ENCODE peak calls at places on chromosomes 5 and 9, in nine cellular contexts. R is neural progenitor cell, P is left ventricle myocardium inferior, H is AG09309, K is GM23248, X is Peyer's patch, W is AG04450, C is fibroblast of pulmonary artery, E is breast epithelium. U is an unnamed sample.

GRCh38 chr5:88049156-88049555 is 219.5 kb downstream of the TMEM161B start:
- DNase-seq in R (no peak), P (no peak), H (no peak), K (no peak), X (no peak), W (no peak), C (no peak), E (no peak), U (no peak)

GRCh38 chr5:179293276-179293675 is 52.0 kb downstream of the ADAMTS2 start:
- DNase-seq in R (peak), P (no peak), H (no peak), K (peak), X (peak), W (no peak), C (no peak), E (no peak), U (no peak)

GRCh38 chr9:69976165-69976564 is 67.5 kb upstream of the MAMDC2 start:
- DNase-seq in R (no peak), P (no peak), H (peak), K (peak), X (no peak), W (peak), C (peak), E (no peak), U (peak)

GRCh38 chr9:100670719-100671118 is 92.8 kb downstream of the CAVIN4 start:
- DNase-seq in R (no peak), P (no peak), H (no peak), K (no peak), X (no peak), W (no peak), C (no peak), E (no peak), U (peak)

GRCh38 chr9:99377790-99378775 is 156.0 kb downstream of the SEC61B start:
- DNase-seq in R (peak), P (no peak), H (no peak), K (peak), X (no peak), W (no peak), C (no peak), E (no peak), U (peak)

GRCh38 chr9:133978226-133979123 is 13.6 kb downstream of the VAV2 start:
- DNase-seq in R (no peak), P (peak), H (no peak), K (no peak), X (peak), W (no peak), C (no peak), E (no peak), U (no peak)

GRCh38 chr9:129889936-129890717 is 54.9 kb downstream of the USP20 start:
- DNase-seq in R (peak), P (no peak), H (no peak), K (no peak), X (peak), W (no peak), C (no peak), E (no peak), U (no peak)

GRCh38 chr5:52825826-52826225 is 38.1 kb downstream of the ITGA1 start:
- DNase-seq in R (no peak), P (no peak), H (no peak), K (no peak), X (no peak), W (no peak), C (no peak), E (no peak), U (no peak)

GRCh38 chr5:163880307-163880706 is 374.9 kb downstream of the MAT2B start:
- DNase-seq in R (no peak), P (no peak), H (peak), K (no peak), X (no peak), W (no peak), C (peak), E (no peak), U (peak)

GRCh38 chr9:20614602-20615216 is 7.6 kb downstream of the MLLT3 start:
- DNase-seq in R (no peak), P (no peak), H (no peak), K (no peak), X (no peak), W (no peak), C (no peak), E (no peak), U (no peak)

GRCh38 chr9:79360387-79361347 is 211.1 kb upstream of the TLE4 start:
- DNase-seq in R (no peak), P (no peak), H (no peak), K (peak), X (no peak), W (no peak), C (peak), E (no peak), U (peak)

GRCh38 chr5:16179511-16179935 is at the start of gene MARCHF11:
- DNase-seq in R (peak), P (no peak), H (no peak), K (peak), X (no peak), W (no peak), C (no peak), E (no peak), U (no peak)

GRCh38 chr9:42388146-42388690 is 204.8 kb downstream of the SPATA31A6 start:
- DNase-seq in R (peak), P (no peak), H (no peak), K (no peak), X (no peak), W (no peak), C (no peak), E (no peak), U (no peak)

GRCh38 chr5:102296229-102296817 is at the start of gene SLCO4C1:
- DNase-seq in R (peak), P (peak), H (no peak), K (peak), X (peak), W (no peak), C (peak), E (peak), U (peak)

GRCh38 chr9:130607640-130608420 is 28.5 kb downstream of the FUBP3 start:
- DNase-seq in R (no peak), P (no peak), H (peak), K (peak), X (no peak), W (no peak), C (peak), E (no peak), U (no peak)

GRCh38 chr5:178123987-178124925 is 6.6 kb upstream of the RMND5B start:
- DNase-seq in R (no peak), P (no peak), H (no peak), K (no peak), X (no peak), W (no peak), C (no peak), E (peak), U (no peak)

GRCh38 chr5:122073023-122073422 is 5.0 kb downstream of the LOX start:
- DNase-seq in R (no peak), P (no peak), H (no peak), K (peak), X (no peak), W (no peak), C (no peak), E (no peak), U (no peak)

GRCh38 chr5:173689171-173689676 is 72.8 kb upstream of the BOD1 start:
- DNase-seq in R (peak), P (no peak), H (no peak), K (no peak), X (no peak), W (no peak), C (peak), E (no peak), U (no peak)

GRCh38 chr5:126811515-126812198 is 34.7 kb downstream of the LMNB1 start:
- DNase-seq in R (no peak), P (no peak), H (peak), K (peak), X (no peak), W (no peak), C (peak), E (no peak), U (peak)

GRCh38 chr5:140261403-140262171 is 41.3 kb downstream of the PFDN1 start:
- DNase-seq in R (no peak), P (peak), H (peak), K (peak), X (peak), W (peak), C (peak), E (peak), U (peak)

GRCh38 chr9:76987594-76988200 is 31.8 kb upstream of the FOXB2 start:
- DNase-seq in R (peak), P (no peak), H (no peak), K (peak), X (no peak), W (no peak), C (peak), E (no peak), U (no peak)

GRCh38 chr9:91734371-91734981 is 215.6 kb downstream of the ROR2 start:
- DNase-seq in R (peak), P (peak), H (no peak), K (peak), X (peak), W (no peak), C (peak), E (no peak), U (peak)

GRCh38 chr5:171409164-171410136 is 10.0 kb upstream of the FGF18 start:
- DNase-seq in R (no peak), P (no peak), H (no peak), K (no peak), X (no peak), W (no peak), C (no peak), E (no peak), U (no peak)

DNA sequence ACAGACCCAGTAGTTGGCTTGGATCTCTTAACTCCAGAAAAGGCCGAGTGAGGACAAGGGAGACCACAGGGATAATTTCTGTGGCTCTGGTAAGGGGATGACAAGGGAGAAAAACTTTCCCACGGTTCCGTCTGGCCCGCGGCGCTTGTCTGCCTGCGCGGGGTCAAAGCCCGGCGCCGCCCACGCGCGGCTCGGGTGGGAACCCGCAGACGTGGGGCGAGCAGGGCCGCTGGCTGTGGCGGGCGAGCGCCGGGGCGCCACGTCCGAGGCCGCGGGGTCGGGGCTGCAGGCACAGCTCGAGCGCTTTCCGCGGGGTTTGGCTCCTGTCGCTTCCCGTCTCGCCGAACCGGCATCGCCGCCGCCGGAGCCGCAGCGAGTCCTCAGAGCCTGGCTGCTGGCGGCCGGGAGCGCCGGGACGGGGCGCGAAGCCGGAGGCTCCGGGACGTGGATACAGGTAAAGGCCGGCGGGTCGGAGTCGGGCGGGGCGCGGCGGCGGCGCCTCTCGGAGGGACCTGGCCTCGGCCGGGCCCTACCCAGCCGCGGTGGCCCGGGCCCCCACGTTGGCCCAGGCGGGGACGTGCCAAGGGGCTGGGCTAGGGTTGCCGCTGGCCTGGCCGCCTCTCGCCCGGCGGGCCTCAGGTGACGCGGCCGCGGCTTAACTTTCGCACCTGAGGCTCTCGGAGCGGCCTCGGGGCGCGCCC is at the start of gene RNF180:
- DNase-seq in R (peak), P (peak), H (no peak), K (peak), X (peak), W (no peak), C (peak), E (peak), U (no peak)
- H3K4me3 ChIP-seq in R (peak), P (peak), H (peak), K (peak), X (peak), W (peak), C (peak), E (peak), U (peak)

DNA sequence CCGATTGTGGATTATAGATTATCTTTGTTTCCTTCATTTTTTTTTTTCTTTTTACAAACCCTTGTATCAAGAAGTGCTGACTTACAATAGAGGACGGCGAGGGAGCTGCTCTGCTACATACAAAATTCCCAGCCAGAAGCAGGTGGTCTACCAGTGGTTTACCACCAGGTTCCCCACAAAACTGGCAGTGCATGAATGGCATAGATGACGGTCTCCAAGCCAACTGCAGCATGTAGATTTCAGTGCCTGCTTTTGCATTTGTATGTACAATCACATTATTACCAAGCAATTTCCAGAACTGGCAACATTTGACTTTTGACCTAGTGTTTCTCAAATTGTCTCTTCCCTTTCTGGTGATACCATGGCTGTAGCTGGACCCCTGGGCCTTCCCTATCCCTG is 84.0 kb downstream of the ACER2 start:
- DNase-seq in R (no peak), P (no peak), H (no peak), K (no peak), X (no peak), W (no peak), C (no peak), E (no peak), U (no peak)
- H3K4me3 ChIP-seq in R (no peak), P (peak), H (no peak), K (peak), X (no peak), W (no peak), C (peak), E (peak), U (no peak)

DNA sequence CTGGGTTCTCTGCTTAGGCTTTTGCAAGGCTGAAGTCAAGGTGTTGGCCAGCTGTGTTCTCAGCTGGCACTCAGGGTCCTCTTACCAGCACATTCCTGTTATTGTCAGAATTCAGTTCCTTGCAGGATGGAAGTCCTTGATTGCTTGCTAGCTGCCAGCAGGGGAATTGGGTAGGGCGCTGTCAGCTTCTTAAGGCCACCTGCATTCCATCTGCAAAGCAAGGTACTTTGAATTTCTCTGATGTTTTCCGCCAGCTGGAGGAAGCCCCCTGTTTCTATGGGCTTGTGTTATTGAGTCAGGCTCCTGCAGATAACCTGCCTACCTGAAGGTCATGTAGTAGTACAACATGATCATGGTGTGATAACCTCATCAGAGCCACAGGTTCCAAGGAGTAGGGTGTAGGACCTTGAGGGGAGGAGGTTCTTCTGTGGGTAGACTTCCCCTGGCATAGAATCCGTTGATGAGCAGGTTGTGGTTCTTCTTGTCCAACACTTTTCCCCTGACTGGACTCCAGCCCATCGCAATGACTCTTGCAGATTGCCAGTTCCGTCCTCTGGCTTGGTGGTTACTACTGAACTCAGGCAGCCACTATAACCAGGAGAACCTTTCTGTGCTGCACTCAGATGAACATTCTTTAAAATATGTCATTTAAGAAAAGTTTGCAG is 6.8 kb downstream of the TENT4A start:
- DNase-seq in R (no peak), P (no peak), H (no peak), K (peak), X (peak), W (no peak), C (no peak), E (peak), U (no peak)
- H3K4me3 ChIP-seq in R (no peak), P (no peak), H (no peak), K (no peak), X (no peak), W (no peak), C (no peak), E (no peak), U (no peak)

GRCh38 chr5:141384471-141385267 is 2.1 kb downstream of the PCDHGA7 start:
- DNase-seq in R (no peak), P (no peak), H (no peak), K (no peak), X (no peak), W (no peak), C (no peak), E (no peak), U (no peak)

GRCh38 chr5:141393267-141393666 is 834 bp downstream of the PCDHGA8 start:
- DNase-seq in R (no peak), P (no peak), H (no peak), K (no peak), X (no peak), W (no peak), C (no peak), E (no peak), U (no peak)

GRCh38 chr5:141392429-141393198 is at the start of gene PCDHGA8:
- DNase-seq in R (no peak), P (no peak), H (no peak), K (peak), X (no peak), W (no peak), C (peak), E (no peak), U (no peak)

GRCh38 chr5:141388661-141389060 is 1.2 kb downstream of the PCDHGB4 start:
- DNase-seq in R (no peak), P (no peak), H (no peak), K (no peak), X (no peak), W (no peak), C (no peak), E (no peak), U (no peak)

GRCh38 chr5:141389153-141390042 is 1.9 kb downstream of the PCDHGB4 start:
- DNase-seq in R (no peak), P (no peak), H (no peak), K (no peak), X (no peak), W (no peak), C (no peak), E (no peak), U (no peak)
- H3K4me3 ChIP-seq in R (no peak), P (no peak), H (no peak), K (no peak), X (no peak), W (no peak), C (no peak), E (peak), U (no peak)

DNA sequence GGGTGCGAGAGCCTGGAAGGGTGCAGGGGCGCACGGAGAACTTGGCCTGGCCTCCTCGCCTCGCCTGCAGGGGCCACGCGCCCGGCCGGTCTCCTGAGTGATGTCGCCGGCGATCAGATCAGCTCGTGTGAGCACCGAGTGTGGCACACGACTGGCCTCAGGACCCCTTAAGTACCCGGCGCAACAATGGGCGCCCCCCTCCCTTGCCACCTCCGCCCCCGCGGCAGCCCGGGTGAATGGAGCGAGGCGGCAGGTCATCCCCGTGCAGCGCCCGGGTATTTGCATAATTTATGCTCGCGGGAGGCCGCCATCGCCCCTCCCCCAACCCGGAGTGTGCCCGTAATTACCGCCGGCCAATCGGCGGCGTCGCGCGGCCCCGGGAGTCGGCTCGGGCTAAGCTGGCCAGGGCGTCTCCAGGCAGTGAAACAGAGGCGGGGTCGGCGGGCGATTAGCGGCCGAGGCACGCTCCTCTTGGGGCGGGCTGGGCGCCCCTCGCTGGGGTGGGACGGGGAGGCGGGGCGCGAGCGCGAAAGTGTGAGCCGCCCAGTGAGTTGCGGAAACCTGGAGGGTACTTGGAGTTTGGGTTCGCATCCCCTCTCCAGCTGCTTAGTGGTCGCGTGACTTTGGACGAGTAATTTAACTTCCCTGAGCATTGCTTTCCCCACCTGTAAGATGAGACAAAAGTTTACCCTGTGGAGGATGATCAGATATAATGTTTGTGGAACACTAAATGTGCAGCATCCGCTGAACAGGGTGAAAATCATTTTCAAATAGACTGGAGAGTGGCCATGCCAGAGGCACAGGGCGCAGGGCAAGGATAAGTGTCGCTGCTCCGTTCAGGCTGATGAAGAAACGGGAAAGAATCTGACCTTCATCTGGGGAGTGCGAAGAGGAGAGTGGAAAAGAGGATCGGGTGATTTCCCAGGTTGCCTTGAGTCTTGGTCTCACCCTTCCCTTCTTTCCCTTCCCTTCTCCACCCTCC is at the start of gene NEUROG1:
- DNase-seq in R (peak), P (no peak), H (no peak), K (no peak), X (no peak), W (no peak), C (no peak), E (no peak), U (no peak)
- H3K4me3 ChIP-seq in R (peak), P (peak), H (no peak), K (no peak), X (no peak), W (no peak), C (no peak), E (peak), U (no peak)

GRCh38 chr5:142976861-142977260 is 206.7 kb downstream of the ARHGAP26 start:
- DNase-seq in R (no peak), P (no peak), H (no peak), K (peak), X (no peak), W (no peak), C (no peak), E (no peak), U (no peak)
- H3K4me3 ChIP-seq in R (no peak), P (no peak), H (no peak), K (no peak), X (no peak), W (no peak), C (no peak), E (no peak), U (no peak)

DNA sequence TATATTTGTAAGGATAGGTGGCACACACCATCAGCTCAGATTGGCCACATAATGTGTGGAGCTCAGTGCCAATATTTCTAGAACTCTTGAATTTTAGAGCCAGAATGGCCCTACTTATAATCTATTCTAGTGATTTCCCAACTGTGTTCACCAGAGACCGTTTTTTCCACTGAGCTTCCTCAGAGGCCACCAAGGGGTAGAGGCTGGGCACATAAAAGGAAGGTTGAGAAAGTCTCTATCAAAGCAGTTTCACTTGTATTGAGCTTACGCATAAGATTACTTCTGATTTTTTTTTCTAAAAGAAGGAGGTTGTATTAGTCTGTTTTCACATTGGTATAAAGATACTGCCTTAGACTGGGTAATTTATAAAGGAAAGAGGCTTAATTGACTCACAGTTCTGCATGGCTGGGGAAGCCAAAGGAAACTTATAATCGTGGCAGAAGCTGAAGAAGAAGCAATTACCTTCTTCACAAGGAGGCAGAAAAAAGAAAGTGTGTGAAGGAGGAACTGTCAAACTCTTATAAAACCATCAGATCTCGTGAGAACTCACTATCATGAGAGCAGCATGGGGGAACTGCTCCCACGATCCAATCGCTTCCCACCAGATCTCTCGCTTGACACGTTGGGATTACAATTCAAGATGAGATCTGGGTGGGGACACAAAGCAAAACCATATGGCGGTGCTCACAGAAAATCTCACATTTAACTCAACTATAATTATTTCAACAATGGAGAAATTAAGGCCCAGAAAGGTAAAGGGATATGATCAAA is 27.3 kb downstream of the DPYSL3 start:
- DNase-seq in R (no peak), P (no peak), H (no peak), K (peak), X (no peak), W (no peak), C (peak), E (no peak), U (no peak)
- H3K4me3 ChIP-seq in R (no peak), P (no peak), H (no peak), K (no peak), X (no peak), W (no peak), C (no peak), E (no peak), U (no peak)

U was measured in astrocyte of the cerebellum.